ENCODE peak calls at places on chromosomes 2 and 18, in eight cellular contexts. R is upper lobe of right lung, G is Peyer's patch, M is HFFc6, H is right atrium auricular region, Q is spleen, F is GM12865, J is cardiac fibroblast. Y is an unnamed sample.
A peak's percentile ranks its signal among the peaks of the same experiment; 100 is the strongest.

GRCh38 chr2:151491496-151491895 is 81.8 kb downstream of the RIF1 start:
- DNase-seq in G (no peak), J (no peak), R (no peak), Q (no peak), F (no peak), M (no peak), H (no peak), Y (no peak)

GRCh38 chr2:36560726-36561125 is 37.2 kb downstream of the FEZ2 start:
- DNase-seq in R (no peak), G (no peak), J (no peak), M (no peak), H (no peak), Q (no peak), F (no peak), Y (no peak)

GRCh38 chr2:54595999-54596903 is 127.2 kb upstream of the EML6 start:
- DNase-seq in M (no peak), Q (no peak), J (peak; percentile 53), R (no peak), G (no peak), F (no peak), H (peak; percentile 84), Y (no peak)

GRCh38 chr2:195486987-195487644 is 169.9 kb upstream of the SLC39A10 start:
- DNase-seq in Q (no peak), J (peak; percentile 72), M (peak; percentile 13), F (peak; percentile 42), H (no peak), G (no peak), R (no peak), Y (no peak)

GRCh38 chr2:223010641-223011040 is 41.3 kb upstream of the KCNE4 start:
- DNase-seq in M (peak; percentile 92), J (no peak), G (no peak), H (no peak), R (no peak), F (no peak), Q (no peak), Y (no peak)

GRCh38 chr2:74516070-74516633 is 1.9 kb downstream of the TLX2 start:
- DNase-seq in H (no peak), J (peak; percentile 59), G (peak; percentile 65), M (no peak), F (peak; percentile 82), R (peak; percentile 83), Q (peak; percentile 86), Y (peak; percentile 92)

GRCh38 chr2:229835601-229836283 is 86.1 kb downstream of the TRIP12 start:
- DNase-seq in H (no peak), F (no peak), R (no peak), G (no peak), Q (no peak), J (no peak), M (peak; percentile 45), Y (no peak)

GRCh38 chr2:192885569-192886160 is 690.9 kb upstream of the TMEFF2 start:
- DNase-seq in H (no peak), J (no peak), F (no peak), M (no peak), Q (no peak), G (no peak), R (no peak), Y (no peak)

GRCh38 chr18:68399721-68400120 is 315.2 kb downstream of the TMX3 start:
- DNase-seq in H (no peak), J (no peak), R (no peak), G (no peak), M (no peak), F (no peak), Q (no peak), Y (no peak)

GRCh38 chr2:175147196-175147595 is 20.8 kb downstream of the ATF2 start:
- DNase-seq in Q (no peak), F (no peak), G (no peak), J (no peak), H (no peak), M (no peak), R (no peak), Y (no peak)

GRCh38 chr18:25832008-25832604 is 258.3 kb downstream of the SS18 start:
- DNase-seq in M (peak; percentile 47), Q (no peak), H (peak; percentile 71), R (peak; percentile 72), F (peak; percentile 47), G (no peak), J (peak; percentile 69), Y (peak; percentile 39)

GRCh38 chr18:49018961-49019445 is 68.2 kb upstream of the SMAD7 start:
- DNase-seq in Q (peak; percentile 76), J (no peak), G (no peak), H (no peak), R (peak; percentile 60), F (no peak), M (no peak), Y (no peak)

GRCh38 chr2:68811364-68811763 is 59.8 kb downstream of the BMP10 start:
- DNase-seq in F (no peak), G (no peak), J (peak; percentile 66), Q (no peak), M (no peak), R (no peak), H (no peak), Y (no peak)

GRCh38 chr2:157178865-157179264 is 78.6 kb upstream of the GALNT5 start:
- DNase-seq in F (no peak), R (no peak), G (no peak), M (no peak), Q (no peak), H (no peak), J (no peak), Y (no peak)
- TF ChIP-seq CTCF in F (peak; percentile 4), R (no peak), G (no peak), M (peak; percentile 70), Q (no peak), H (no peak), J (peak; percentile 17), Y (peak; percentile 24)

DNA sequence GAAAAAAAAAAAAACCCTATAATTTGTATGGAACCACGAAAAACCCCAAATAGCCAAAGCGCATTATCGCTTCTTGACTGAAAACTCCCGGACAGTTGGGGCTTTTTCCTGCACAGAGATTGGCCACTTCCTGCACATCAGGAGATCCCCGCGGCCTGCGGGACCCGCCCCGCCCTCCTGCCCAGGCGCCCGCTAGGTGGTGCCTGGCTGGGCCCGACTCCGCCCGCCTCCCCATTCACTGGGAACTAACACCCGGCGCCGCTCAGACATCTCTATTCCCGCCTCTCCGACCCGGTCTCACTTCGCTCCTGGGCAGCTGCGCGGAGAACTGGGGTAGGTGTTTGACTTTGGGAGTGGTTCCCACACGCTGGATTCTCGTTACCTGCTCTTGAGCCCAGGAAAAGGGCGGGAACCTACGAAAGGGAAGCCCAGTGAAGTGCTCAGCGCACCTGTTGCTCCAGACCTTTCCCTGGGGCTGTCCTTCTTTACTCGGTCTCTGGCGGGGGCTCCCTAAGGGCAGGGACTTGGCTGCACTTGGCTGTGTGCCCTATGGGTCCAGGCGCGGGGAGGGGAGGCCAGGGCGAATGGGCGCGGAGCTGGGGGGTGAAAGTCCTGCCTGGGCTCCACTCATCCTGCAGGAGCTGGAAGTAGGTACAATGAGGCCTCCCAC is at the start of gene HMSD:
- DNase-seq in J (peak; percentile 36), R (peak; percentile 88), G (peak; percentile 59), M (no peak), F (peak; percentile 91), H (no peak), Q (peak; percentile 88), Y (peak; percentile 78)
- TF ChIP-seq CTCF in J (peak; percentile 33), R (peak; percentile 43), G (no peak), M (peak; percentile 46), F (peak; percentile 57), H (peak; percentile 20), Q (peak; percentile 67), Y (peak; percentile 52)

DNA sequence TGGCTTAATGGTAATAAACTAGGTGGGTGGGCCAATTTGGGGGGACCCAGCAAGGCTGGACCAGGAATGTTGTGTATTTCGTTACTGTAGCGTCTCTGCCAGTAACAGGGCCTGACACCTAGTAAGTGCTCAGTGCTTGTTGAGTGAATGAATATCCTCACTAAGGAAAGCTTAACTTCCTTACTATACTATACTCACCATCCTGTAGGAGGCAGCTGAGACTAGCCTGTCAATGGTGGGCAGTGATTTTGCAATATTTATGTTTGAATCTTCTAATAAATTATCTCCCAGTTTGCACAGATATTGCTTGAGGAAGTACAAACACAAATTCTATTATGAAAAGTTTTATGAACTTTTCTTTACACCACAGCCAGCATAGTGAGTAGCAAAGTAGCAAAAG is 370.7 kb upstream of the SYT4 start:
- DNase-seq in J (no peak), M (no peak), Q (no peak), G (no peak), H (no peak), R (no peak), F (no peak), Y (no peak)
- TF ChIP-seq CTCF in J (no peak), M (peak; percentile 13), Q (no peak), G (no peak), H (no peak), R (no peak), F (no peak), Y (no peak)

GRCh38 chr2:112724611-112725525 is 4.0 kb downstream of the NT5DC4 start:
- DNase-seq in H (no peak), R (no peak), F (no peak), G (no peak), M (no peak), Q (no peak), J (no peak), Y (peak; percentile 65)
- TF ChIP-seq CTCF in H (no peak), R (peak; percentile 18), F (peak; percentile 32), G (no peak), M (peak; percentile 62), Q (peak; percentile 37), J (peak; percentile 34), Y (peak; percentile 58)

DNA sequence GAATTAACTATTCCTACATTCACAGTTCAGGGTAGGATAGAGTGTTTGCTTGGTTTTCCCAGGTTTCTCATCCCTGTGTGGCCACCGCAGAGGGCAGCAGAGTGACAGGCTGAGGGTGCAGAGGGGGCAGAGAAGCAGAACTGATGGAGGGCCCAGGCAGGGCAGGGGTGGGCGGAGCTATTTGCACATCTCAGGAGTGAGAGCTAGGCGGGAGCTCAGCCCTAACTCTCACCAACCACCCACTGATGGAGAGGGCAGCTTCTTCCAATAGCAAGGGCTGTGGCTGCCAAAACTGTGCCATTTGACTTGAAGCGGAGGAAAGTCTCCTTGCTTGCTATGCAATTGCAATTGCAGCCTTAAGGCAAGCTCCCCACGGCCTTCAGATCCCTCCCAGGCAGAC is 12.0 kb upstream of the DARS1 start:
- DNase-seq in M (no peak), Q (peak; percentile 91), J (no peak), H (no peak), R (peak; percentile 79), F (peak; percentile 32), G (peak; percentile 89), Y (no peak)
- TF ChIP-seq CTCF in M (no peak), Q (peak; percentile 49), J (no peak), H (no peak), R (no peak), F (no peak), G (no peak), Y (peak; percentile 43)

GRCh38 chr2:138814123-138814883 is 34.1 kb upstream of the NXPH2 start:
- DNase-seq in Q (no peak), G (no peak), H (no peak), R (no peak), M (no peak), F (peak; percentile 25), J (peak; percentile 2), Y (peak; percentile 3)
- TF ChIP-seq CTCF in Q (peak; percentile 12), G (no peak), H (no peak), R (peak; percentile 19), M (no peak), F (peak; percentile 20), J (no peak), Y (no peak)

DNA sequence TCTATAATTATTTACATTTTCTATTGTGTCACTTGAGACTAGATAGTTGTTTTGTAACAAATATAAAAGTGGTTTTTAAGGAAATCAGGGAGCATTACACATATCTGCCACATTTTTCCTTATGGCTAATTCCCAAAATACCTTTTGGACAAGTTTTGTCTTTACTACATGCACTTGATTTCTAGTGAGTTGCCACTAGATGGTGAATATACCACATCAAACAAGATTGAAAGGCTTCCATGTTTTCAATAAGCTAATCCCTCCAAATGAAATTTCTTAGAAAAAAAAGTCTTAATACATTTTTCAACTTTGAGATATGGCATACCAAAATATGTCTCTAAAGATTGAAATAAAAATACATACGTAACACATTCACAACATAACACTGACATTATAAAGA is 9.1 kb upstream of the HIBCH start:
- DNase-seq in H (no peak), J (peak; percentile 43), M (no peak), Q (no peak), F (no peak), G (no peak), R (no peak), Y (no peak)
- TF ChIP-seq CTCF in H (no peak), J (no peak), M (peak; percentile 61), Q (no peak), F (no peak), G (no peak), R (peak; percentile 33), Y (no peak)

Y was measured in GM13977.